ENCODE peak calls at places on chromosome 20, in nine cellular contexts. E, B, P, H, Q, V, Y, D and C are unnamed samples.

GRCh38 chr20:38256021-38256420 is 4.5 kb downstream of the KIAA1755 start:
- DNase-seq in Y (no peak), B (no peak), Q (no peak), D (no peak), P (no peak), H (no peak), E (no peak), V (no peak), C (no peak)

GRCh38 chr20:34791289-34792020 is 34.0 kb downstream of the NCOA6 start:
- DNase-seq in V (no peak), B (no peak), P (no peak), D (no peak), Q (no peak), E (peak; percentile 20), H (no peak), Y (no peak), C (no peak)

GRCh38 chr20:40160151-40160550 is 528.9 kb downstream of the MAFB start:
- DNase-seq in P (no peak), D (peak; percentile 26), B (no peak), H (peak; percentile 36), E (peak; percentile 87), Q (peak; percentile 1), Y (peak; percentile 84), V (no peak), C (no peak)

GRCh38 chr20:36344517-36345132 is 38.5 kb downstream of the DLGAP4 start:
- DNase-seq in E (peak; percentile 95), H (peak; percentile 32), Q (peak; percentile 13), B (no peak), P (no peak), V (no peak), Y (peak; percentile 92), D (peak; percentile 21), C (no peak)

GRCh38 chr20:33014336-33015113 is 7.0 kb downstream of the BPIFB2 start:
- DNase-seq in D (no peak), Y (no peak), V (no peak), H (no peak), Q (no peak), B (no peak), E (no peak), P (no peak), C (no peak)

GRCh38 chr20:5529331-5530142 is 212.8 kb upstream of the PROKR2 start:
- DNase-seq in H (peak; percentile 96), P (peak; percentile 82), Q (peak; percentile 47), E (peak; percentile 94), Y (peak; percentile 90), D (peak; percentile 63), B (peak; percentile 80), V (peak; percentile 67), C (peak; percentile 66)

GRCh38 chr20:9359561-9360308 is 154.7 kb upstream of the LAMP5 start:
- DNase-seq in E (peak; percentile 64), H (peak; percentile 67), P (no peak), V (no peak), Y (peak; percentile 62), D (peak; percentile 41), B (peak; percentile 2), Q (peak; percentile 46), C (no peak)

GRCh38 chr20:19944772-19945459 is 72.2 kb upstream of the NAA20 start:
- DNase-seq in B (peak; percentile 66), Y (no peak), E (no peak), H (no peak), V (no peak), D (no peak), P (no peak), Q (no peak), C (no peak)

GRCh38 chr20:40156600-40157307 is 532.3 kb downstream of the MAFB start:
- DNase-seq in P (no peak), E (no peak), Q (no peak), Y (no peak), V (no peak), B (peak; percentile 42), H (no peak), D (no peak), C (no peak)

GRCh38 chr20:63657260-63657936 is 714 bp upstream of the RTEL1 start:
- DNase-seq in V (no peak), E (peak; percentile 56), D (peak; percentile 31), H (no peak), Y (no peak), Q (no peak), B (no peak), P (no peak), C (no peak)

GRCh38 chr20:63360850-63361497 is at the start of gene CHRNA4:
- DNase-seq in Q (no peak), Y (no peak), D (no peak), B (no peak), V (no peak), E (peak; percentile 56), H (no peak), P (no peak), C (no peak)

GRCh38 chr20:49893242-49894072 is 21.9 kb downstream of the SPATA2 start:
- DNase-seq in P (no peak), H (no peak), Y (no peak), B (no peak), V (no peak), E (no peak), Q (no peak), D (no peak), C (no peak)

GRCh38 chr20:63362426-63363009 is 1.4 kb upstream of the CHRNA4 start:
- DNase-seq in Q (no peak), H (no peak), E (no peak), D (no peak), V (no peak), Y (no peak), B (no peak), P (peak; percentile 11), C (no peak)

GRCh38 chr20:32966881-32967781 is 37.1 kb downstream of the SUN5 start:
- DNase-seq in D (no peak), P (peak; percentile 83), Y (no peak), E (no peak), V (peak; percentile 71), Q (no peak), B (peak; percentile 32), H (peak; percentile 19), C (peak; percentile 41)

GRCh38 chr20:57661201-57662027 is 41.2 kb upstream of the ZBP1 start:
- DNase-seq in Y (no peak), P (no peak), Q (no peak), E (no peak), B (no peak), V (no peak), H (peak; percentile 15), D (peak; percentile 17), C (no peak)

GRCh38 chr20:24950128-24950835 is 1.2 kb downstream of the CST7 start:
- DNase-seq in Y (no peak), H (peak; percentile 16), P (no peak), B (no peak), Q (no peak), E (no peak), D (peak; percentile 11), V (no peak), C (no peak)

GRCh38 chr20:46621492-46621891 is 29.8 kb downstream of the SLC13A3 start:
- DNase-seq in E (no peak), Y (no peak), Q (no peak), B (no peak), D (no peak), V (no peak), P (no peak), H (no peak), C (no peak)

GRCh38 chr20:51432875-51433274 is 109.6 kb downstream of the NFATC2 start:
- DNase-seq in P (no peak), V (no peak), Q (no peak), D (no peak), Y (no peak), B (no peak), H (no peak), E (no peak), C (no peak)
- H3K36me3 ChIP-seq in P (peaks cover 55% of the 10 kb centered on the region), V (peaks cover 45% of the 10 kb centered on the region), Q (no peaks in the 10 kb centered on the region), D (no peaks in the 10 kb centered on the region), Y (peaks cover 1% of the 10 kb centered on the region), B (peaks cover 27% of the 10 kb centered on the region), H (no peaks in the 10 kb centered on the region), E (no peaks in the 10 kb centered on the region), C (peaks cover 54% of the 10 kb centered on the region)

DNA sequence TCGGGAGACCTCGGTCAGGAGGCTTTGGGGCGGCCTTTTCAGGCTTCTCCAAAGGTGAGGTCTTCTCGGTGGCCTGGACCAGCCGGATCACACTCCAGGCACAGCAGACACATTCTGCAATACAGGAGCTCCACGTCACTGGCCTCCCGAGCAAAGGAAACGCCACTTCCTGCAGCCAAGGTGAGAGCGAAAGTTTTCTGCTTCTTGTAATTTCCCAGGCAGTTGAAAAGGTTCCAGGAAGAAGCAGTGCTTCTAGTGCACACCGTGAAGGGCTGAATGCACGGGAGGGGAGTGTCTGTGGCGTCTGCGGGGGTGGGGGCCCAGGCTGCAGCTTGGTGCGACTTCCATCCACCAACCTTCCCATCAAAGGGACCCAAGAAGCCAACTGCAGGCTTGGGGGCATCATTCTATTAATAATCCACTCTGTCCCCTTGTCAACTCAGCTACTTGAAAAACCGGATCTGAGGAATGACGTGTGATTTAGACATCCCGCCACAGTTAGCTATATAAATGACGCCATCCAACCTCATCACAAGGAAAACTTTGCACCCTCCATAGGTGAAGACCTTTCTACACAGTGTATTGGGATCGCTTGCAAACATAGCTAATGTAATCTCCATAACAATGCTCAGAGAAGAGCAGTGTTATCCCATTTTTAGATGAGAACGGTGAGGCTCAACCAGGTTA is 61.1 kb downstream of the NFATC2 start:
- DNase-seq in H (no peak), V (peak; percentile 62), B (peak; percentile 61), D (no peak), Y (peak; percentile 22), Q (no peak), E (no peak), P (peak; percentile 65), C (peak; percentile 16)
- H3K36me3 ChIP-seq in H (no peaks in the 10 kb centered on the region), V (peaks cover 4% of the 10 kb centered on the region), B (peaks cover 5% of the 10 kb centered on the region), D (no peaks in the 10 kb centered on the region), Y (no peaks in the 10 kb centered on the region), Q (no peaks in the 10 kb centered on the region), E (no peaks in the 10 kb centered on the region), P (peaks cover 7% of the 10 kb centered on the region), C (peaks cover 17% of the 10 kb centered on the region)

DNA sequence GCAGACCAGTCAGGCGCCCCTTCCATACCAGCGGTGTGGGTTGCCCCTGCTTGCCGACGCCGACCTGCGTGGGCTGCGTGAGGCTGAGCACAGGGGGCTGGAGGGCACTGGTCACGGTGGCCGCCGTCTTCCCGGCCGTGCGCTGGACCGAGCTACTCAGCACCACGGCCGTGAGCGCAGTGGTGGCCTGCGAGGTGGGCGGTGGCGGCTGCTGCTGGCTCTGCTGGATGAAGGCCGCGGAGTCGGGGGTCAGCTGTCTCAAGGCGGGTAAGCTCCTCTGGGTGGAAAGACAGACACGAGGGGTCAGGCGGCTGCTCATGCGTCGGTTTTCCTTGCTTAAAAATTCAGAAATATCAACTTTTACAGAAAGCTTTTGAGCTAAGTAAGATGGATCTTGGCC is 59.2 kb downstream of the TAF4 start:
- DNase-seq in E (no peak), P (no peak), V (no peak), Q (no peak), B (no peak), Y (no peak), D (no peak), H (no peak), C (no peak)
- H3K36me3 ChIP-seq in E (peaks cover 13% of the 10 kb centered on the region), P (peaks cover 31% of the 10 kb centered on the region), V (peaks cover 15% of the 10 kb centered on the region), Q (peaks cover 41% of the 10 kb centered on the region), B (peaks cover 34% of the 10 kb centered on the region), Y (peaks cover 14% of the 10 kb centered on the region), D (no peaks in the 10 kb centered on the region), H (peaks cover 6% of the 10 kb centered on the region), C (peaks cover 67% of the 10 kb centered on the region)

DNA sequence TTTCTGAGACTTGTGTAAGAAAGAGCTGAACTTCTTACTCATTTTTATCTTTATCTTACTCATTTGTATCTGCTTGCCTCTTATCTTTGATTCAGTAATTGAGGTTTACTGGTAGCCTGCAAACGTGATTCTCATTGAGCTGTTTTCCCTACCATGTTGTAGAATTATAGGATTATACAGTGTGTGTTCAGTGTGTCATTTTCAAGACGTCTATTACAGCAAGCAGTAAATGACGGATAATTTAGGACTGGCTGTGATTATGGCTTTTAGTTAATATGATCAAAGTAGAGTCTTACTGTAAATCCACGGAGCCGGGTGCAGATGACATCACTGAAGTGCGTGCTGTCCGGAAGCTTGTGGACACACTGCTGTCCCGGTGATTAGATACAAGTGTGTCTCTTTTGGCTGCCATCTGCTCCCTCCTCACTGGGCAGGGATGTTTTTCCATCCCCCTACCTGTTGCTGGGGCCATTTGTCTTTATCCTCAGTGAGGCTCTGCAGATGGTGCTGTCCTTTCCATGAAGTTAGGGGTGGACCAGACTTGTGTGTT is 6.0 kb downstream of the NELFCD start:
- DNase-seq in H (no peak), Q (no peak), V (no peak), D (no peak), B (no peak), Y (no peak), E (no peak), P (no peak), C (no peak)
- H3K36me3 ChIP-seq in H (peaks cover 7% of the 10 kb centered on the region), Q (peaks cover 57% of the 10 kb centered on the region), V (peaks cover 51% of the 10 kb centered on the region), D (no peaks in the 10 kb centered on the region), B (peaks cover 24% of the 10 kb centered on the region), Y (peaks cover 17% of the 10 kb centered on the region), E (peaks cover 43% of the 10 kb centered on the region), P (peaks cover 53% of the 10 kb centered on the region), C (peaks cover 64% of the 10 kb centered on the region)